ENCODE peak calls at places on chromosome 4, in eight cellular contexts. One of them, this sample, is unnamed.

GRCh38 chr4:127759893-127760292 is 22.2 kb upstream of the HSPA4L start:
- DNase-seq in ovary: no peak
- DNase-seq in upper lobe of left lung: no peak
- DNase-seq in suprapubic skin: no peak
- DNase-seq in GM12891: no peak
- DNase-seq in endothelial cell of umbilical vein: no peak
- DNase-seq in H54: no peak
- DNase-seq in lower leg skin: no peak
- DNase-seq in this sample: no peak

GRCh38 chr4:41281038-41281634 is 24.4 kb downstream of the UCHL1 start:
- DNase-seq in ovary: no peak
- DNase-seq in upper lobe of left lung: no peak
- DNase-seq in suprapubic skin: no peak
- DNase-seq in GM12891: peak
- DNase-seq in endothelial cell of umbilical vein: peak
- DNase-seq in H54: peak
- DNase-seq in lower leg skin: no peak
- DNase-seq in this sample: no peak

GRCh38 chr4:179372746-179373145 is 1930.5 kb upstream of the AGA start:
- DNase-seq in ovary: no peak
- DNase-seq in upper lobe of left lung: no peak
- DNase-seq in suprapubic skin: no peak
- DNase-seq in GM12891: no peak
- DNase-seq in endothelial cell of umbilical vein: no peak
- DNase-seq in H54: no peak
- DNase-seq in lower leg skin: no peak
- DNase-seq in this sample: no peak

GRCh38 chr4:57187241-57187640 is 77.1 kb upstream of the IGFBP7 start:
- DNase-seq in ovary: no peak
- DNase-seq in upper lobe of left lung: no peak
- DNase-seq in suprapubic skin: no peak
- DNase-seq in GM12891: no peak
- DNase-seq in endothelial cell of umbilical vein: no peak
- DNase-seq in H54: no peak
- DNase-seq in lower leg skin: no peak
- DNase-seq in this sample: no peak

GRCh38 chr4:38204317-38205060 is 244.3 kb downstream of the PTTG2 start:
- DNase-seq in ovary: no peak
- DNase-seq in upper lobe of left lung: no peak
- DNase-seq in suprapubic skin: no peak
- DNase-seq in GM12891: no peak
- DNase-seq in endothelial cell of umbilical vein: no peak
- DNase-seq in H54: no peak
- DNase-seq in lower leg skin: no peak
- DNase-seq in this sample: no peak

GRCh38 chr4:25234390-25235367 is 846 bp downstream of the PI4K2B start:
- DNase-seq in ovary: peak
- DNase-seq in upper lobe of left lung: peak
- DNase-seq in suprapubic skin: peak
- DNase-seq in GM12891: no peak
- DNase-seq in endothelial cell of umbilical vein: peak
- DNase-seq in H54: peak
- DNase-seq in lower leg skin: peak
- DNase-seq in this sample: peak

GRCh38 chr4:147487616-147488015 is 6.7 kb downstream of the EDNRA start:
- DNase-seq in ovary: no peak
- DNase-seq in upper lobe of left lung: no peak
- DNase-seq in suprapubic skin: no peak
- DNase-seq in GM12891: no peak
- DNase-seq in endothelial cell of umbilical vein: no peak
- DNase-seq in H54: no peak
- DNase-seq in lower leg skin: no peak
- DNase-seq in this sample: no peak

GRCh38 chr4:126221262-126221661 is 906.5 kb downstream of the FAT4 start:
- DNase-seq in ovary: no peak
- DNase-seq in upper lobe of left lung: no peak
- DNase-seq in suprapubic skin: no peak
- DNase-seq in GM12891: no peak
- DNase-seq in endothelial cell of umbilical vein: no peak
- DNase-seq in H54: no peak
- DNase-seq in lower leg skin: no peak
- DNase-seq in this sample: no peak

GRCh38 chr4:803884-804283 is 22.0 kb downstream of the CPLX1 start:
- DNase-seq in ovary: no peak
- DNase-seq in upper lobe of left lung: no peak
- DNase-seq in suprapubic skin: peak
- DNase-seq in GM12891: no peak
- DNase-seq in endothelial cell of umbilical vein: no peak
- DNase-seq in H54: no peak
- DNase-seq in lower leg skin: no peak
- DNase-seq in this sample: no peak

GRCh38 chr4:40550900-40551546 is 78.6 kb downstream of the RBM47 start:
- DNase-seq in ovary: no peak
- DNase-seq in upper lobe of left lung: no peak
- DNase-seq in suprapubic skin: no peak
- DNase-seq in GM12891: no peak
- DNase-seq in endothelial cell of umbilical vein: peak
- DNase-seq in H54: no peak
- DNase-seq in lower leg skin: no peak
- DNase-seq in this sample: no peak

GRCh38 chr4:76459291-76459723 is 24.3 kb downstream of the SHROOM3 start:
- DNase-seq in ovary: no peak
- DNase-seq in upper lobe of left lung: no peak
- DNase-seq in suprapubic skin: no peak
- DNase-seq in GM12891: no peak
- DNase-seq in endothelial cell of umbilical vein: peak
- DNase-seq in H54: peak
- DNase-seq in lower leg skin: no peak
- DNase-seq in this sample: no peak

GRCh38 chr4:682490-683172 is 6.3 kb downstream of the SLC49A3 start:
- DNase-seq in ovary: peak
- DNase-seq in upper lobe of left lung: peak
- DNase-seq in suprapubic skin: peak
- DNase-seq in GM12891: no peak
- DNase-seq in endothelial cell of umbilical vein: no peak
- DNase-seq in H54: no peak
- DNase-seq in lower leg skin: peak
- DNase-seq in this sample: peak

DNA sequence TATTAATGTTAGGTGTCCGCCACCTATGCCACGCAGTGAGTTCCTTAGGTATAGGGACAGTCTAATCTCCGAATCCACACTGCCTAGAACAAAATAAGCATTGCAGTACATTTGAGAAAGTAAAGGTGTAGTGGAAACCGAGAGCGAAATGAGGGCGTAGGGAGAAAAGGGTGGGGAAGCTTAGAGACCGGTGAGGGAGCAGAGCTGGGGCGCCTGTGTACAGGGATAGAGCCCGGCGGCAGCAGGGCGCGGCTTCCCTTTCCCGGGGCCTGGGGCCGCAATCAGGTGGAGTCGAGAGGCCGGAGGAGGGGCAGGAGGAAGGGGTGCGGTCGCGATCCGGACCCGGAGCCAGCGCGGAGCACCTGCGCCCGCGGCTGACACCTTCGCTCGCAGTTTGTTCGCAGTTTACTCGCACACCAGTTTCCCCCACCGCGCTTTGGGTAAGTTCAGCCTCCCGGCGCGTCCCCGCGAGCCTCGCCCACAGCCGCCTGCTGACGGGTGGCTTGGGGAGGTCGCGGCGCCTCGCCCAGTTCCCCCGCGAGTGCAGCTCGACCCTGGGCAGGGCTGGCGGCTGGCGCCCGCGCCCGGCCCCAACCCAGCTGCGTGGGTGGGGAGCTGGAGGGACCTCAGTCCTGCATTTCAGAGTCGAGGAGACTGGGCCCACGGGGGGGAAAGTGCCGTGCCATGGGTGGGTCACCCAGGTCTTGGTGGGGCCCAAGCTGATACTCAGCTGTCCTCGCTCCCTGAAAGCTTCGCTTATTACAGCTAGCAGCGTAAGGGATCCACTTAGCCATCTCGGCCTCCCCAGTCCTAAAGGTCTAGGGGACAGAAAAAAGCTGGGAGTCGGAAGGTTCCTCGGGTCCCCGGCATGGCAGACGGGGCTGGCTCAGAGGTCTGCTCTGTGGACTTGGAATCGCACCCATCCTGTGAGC is at the start of gene ANXA3:
- DNase-seq in ovary: peak
- DNase-seq in upper lobe of left lung: peak
- DNase-seq in suprapubic skin: no peak
- DNase-seq in GM12891: peak
- DNase-seq in endothelial cell of umbilical vein: peak
- DNase-seq in H54: no peak
- DNase-seq in lower leg skin: peak
- DNase-seq in this sample: peak
- TF ChIP-seq POLR2A in ovary: no peak
- TF ChIP-seq POLR2A in upper lobe of left lung: peak
- TF ChIP-seq POLR2A in suprapubic skin: no peak
- TF ChIP-seq POLR2A in GM12891: no peak
- TF ChIP-seq POLR2A in endothelial cell of umbilical vein: peak
- TF ChIP-seq POLR2A in H54: no peak
- TF ChIP-seq POLR2A in lower leg skin: no peak
- TF ChIP-seq POLR2A in this sample: no peak

GRCh38 chr4:186192068-186192751 is 843 bp downstream of the CYP4V2 start:
- DNase-seq in ovary: peak
- DNase-seq in upper lobe of left lung: no peak
- DNase-seq in suprapubic skin: peak
- DNase-seq in GM12891: no peak
- DNase-seq in endothelial cell of umbilical vein: peak
- DNase-seq in H54: peak
- DNase-seq in lower leg skin: peak
- DNase-seq in this sample: no peak
- TF ChIP-seq POLR2A in ovary: peak
- TF ChIP-seq POLR2A in upper lobe of left lung: no peak
- TF ChIP-seq POLR2A in suprapubic skin: no peak
- TF ChIP-seq POLR2A in GM12891: no peak
- TF ChIP-seq POLR2A in endothelial cell of umbilical vein: no peak
- TF ChIP-seq POLR2A in H54: no peak
- TF ChIP-seq POLR2A in lower leg skin: no peak
- TF ChIP-seq POLR2A in this sample: no peak

DNA sequence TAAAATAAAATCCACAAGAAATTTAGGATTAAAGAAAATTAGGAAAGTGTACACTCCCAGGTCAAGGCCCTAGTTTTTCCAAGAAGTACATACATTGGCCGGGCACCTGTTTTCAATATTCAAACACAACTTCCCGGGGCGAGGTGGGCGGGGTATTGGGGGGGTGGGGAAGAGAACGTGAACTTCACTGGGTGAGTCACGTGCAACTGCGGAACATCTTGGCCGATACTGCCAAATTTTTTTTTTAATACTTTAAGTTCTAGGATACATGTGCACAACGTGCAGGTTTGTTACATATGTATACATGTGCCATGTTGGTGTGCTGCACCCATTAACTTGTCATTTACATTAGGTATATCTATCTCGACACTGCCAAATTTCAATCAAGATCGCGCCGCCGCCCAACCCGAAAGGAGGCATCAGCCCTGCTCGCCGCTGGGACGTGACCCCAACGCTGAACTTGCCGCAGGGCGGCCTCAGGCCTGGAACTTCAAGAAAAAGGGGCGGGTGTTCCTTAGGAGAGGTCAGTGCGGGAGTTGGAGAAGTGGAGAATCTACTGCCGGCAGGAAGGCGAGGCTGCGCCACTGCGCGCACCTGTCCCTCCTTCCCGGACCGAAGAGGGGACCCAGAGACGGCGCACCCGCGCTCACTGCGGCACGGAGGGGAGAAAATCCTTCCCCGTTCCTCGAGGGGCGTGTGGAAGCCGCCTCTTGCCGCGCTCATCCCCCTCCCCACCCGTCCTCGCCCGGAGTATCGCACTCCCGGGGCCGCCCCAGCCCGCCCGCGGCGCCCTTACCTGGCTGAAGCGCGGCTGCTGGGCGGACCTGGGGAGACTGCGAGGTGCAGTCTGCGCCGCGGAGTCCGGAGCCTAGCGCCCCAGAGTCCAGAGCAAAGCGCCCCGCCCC is at the start of gene TEC:
- DNase-seq in ovary: no peak
- DNase-seq in upper lobe of left lung: no peak
- DNase-seq in suprapubic skin: peak
- DNase-seq in GM12891: peak
- DNase-seq in endothelial cell of umbilical vein: peak
- DNase-seq in H54: no peak
- DNase-seq in lower leg skin: peak
- DNase-seq in this sample: no peak
- TF ChIP-seq POLR2A in ovary: no peak
- TF ChIP-seq POLR2A in upper lobe of left lung: peak
- TF ChIP-seq POLR2A in suprapubic skin: peak
- TF ChIP-seq POLR2A in GM12891: peak
- TF ChIP-seq POLR2A in endothelial cell of umbilical vein: no peak
- TF ChIP-seq POLR2A in H54: no peak
- TF ChIP-seq POLR2A in lower leg skin: no peak
- TF ChIP-seq POLR2A in this sample: peak

GRCh38 chr4:7326306-7326692 is 108.4 kb downstream of the PSAPL1 start:
- DNase-seq in ovary: no peak
- DNase-seq in upper lobe of left lung: no peak
- DNase-seq in suprapubic skin: no peak
- DNase-seq in GM12891: no peak
- DNase-seq in endothelial cell of umbilical vein: no peak
- DNase-seq in H54: no peak
- DNase-seq in lower leg skin: no peak
- DNase-seq in this sample: no peak

GRCh38 chr4:7328162-7328912 is 106.4 kb downstream of the PSAPL1 start:
- DNase-seq in ovary: no peak
- DNase-seq in upper lobe of left lung: no peak
- DNase-seq in suprapubic skin: no peak
- DNase-seq in GM12891: no peak
- DNase-seq in endothelial cell of umbilical vein: no peak
- DNase-seq in H54: no peak
- DNase-seq in lower leg skin: no peak
- DNase-seq in this sample: peak

GRCh38 chr4:7325541-7325940 is 109.2 kb downstream of the PSAPL1 start:
- DNase-seq in ovary: no peak
- DNase-seq in upper lobe of left lung: no peak
- DNase-seq in suprapubic skin: no peak
- DNase-seq in GM12891: no peak
- DNase-seq in endothelial cell of umbilical vein: no peak
- DNase-seq in H54: no peak
- DNase-seq in lower leg skin: no peak
- DNase-seq in this sample: peak

GRCh38 chr4:7327341-7327885 is 107.3 kb downstream of the PSAPL1 start:
- DNase-seq in ovary: no peak
- DNase-seq in upper lobe of left lung: no peak
- DNase-seq in suprapubic skin: no peak
- DNase-seq in GM12891: no peak
- DNase-seq in endothelial cell of umbilical vein: no peak
- DNase-seq in H54: no peak
- DNase-seq in lower leg skin: no peak
- DNase-seq in this sample: peak

DNA sequence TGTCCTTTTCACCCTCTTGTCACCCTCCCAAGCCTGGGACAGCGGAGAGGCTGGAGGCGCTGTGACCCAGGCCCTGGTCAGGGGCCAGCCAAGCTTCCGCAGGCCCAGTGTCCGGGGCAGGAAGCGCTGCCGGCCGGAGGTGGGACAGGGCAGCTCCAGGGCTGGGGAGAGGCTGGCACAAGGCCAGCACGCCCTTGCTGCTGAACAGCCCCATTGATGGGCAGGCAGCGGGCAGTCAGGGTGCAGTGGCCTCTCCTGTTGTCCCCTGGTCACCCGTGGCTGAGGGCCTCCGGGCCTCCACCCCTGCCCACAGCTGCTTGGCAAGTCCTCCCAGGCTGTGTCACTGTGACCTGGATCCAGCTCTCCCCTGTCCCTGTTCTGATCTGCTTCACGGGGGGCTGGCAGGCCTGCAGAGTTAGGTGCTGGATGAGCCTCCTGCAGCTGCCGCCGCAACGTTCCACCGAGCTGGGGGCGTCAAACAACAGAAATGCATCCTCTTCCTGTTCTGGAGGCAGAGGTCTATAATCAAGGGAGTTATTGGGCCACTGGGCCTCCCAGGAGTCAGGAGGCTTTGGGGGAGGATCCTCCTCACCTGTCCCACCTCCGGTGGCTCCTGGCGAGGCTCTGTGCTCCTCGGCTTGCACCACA is 107.9 kb downstream of the PSAPL1 start:
- DNase-seq in ovary: no peak
- DNase-seq in upper lobe of left lung: no peak
- DNase-seq in suprapubic skin: no peak
- DNase-seq in GM12891: no peak
- DNase-seq in endothelial cell of umbilical vein: no peak
- DNase-seq in H54: no peak
- DNase-seq in lower leg skin: no peak
- DNase-seq in this sample: peak
- TF ChIP-seq POLR2A in ovary: no peak
- TF ChIP-seq POLR2A in upper lobe of left lung: no peak
- TF ChIP-seq POLR2A in suprapubic skin: no peak
- TF ChIP-seq POLR2A in GM12891: no peak
- TF ChIP-seq POLR2A in endothelial cell of umbilical vein: no peak
- TF ChIP-seq POLR2A in H54: no peak
- TF ChIP-seq POLR2A in lower leg skin: no peak
- TF ChIP-seq POLR2A in this sample: no peak

This sample was measured in spleen.